ENCODE peak calls at places on chromosomes 1 and 21, in nine cellular contexts. C is right lobe of liver, F is PC-3, Z is transverse colon, S is left lung, I is heart left ventricle, U is pancreas, O is tibial nerve, P is psoas muscle. D is an unnamed sample. For H3K27me3 and H3K4me1, the result is how much of the 10 kb centered on the place peaks cover.

GRCh38 chr21:25420831-25421230 is 186.4 kb downstream of the MRPL39 start:
- DNase-seq in C (no peak), F (no peak), Z (no peak), S (no peak), I (no peak), U (no peak), O (no peak), P (no peak), D (no peak)

GRCh38 chr1:202235003-202235660 is 41.5 kb downstream of the LGR6 start:
- DNase-seq in C (no peak), F (no peak), Z (no peak), S (no peak), I (no peak), U (no peak), O (no peak), P (no peak), D (no peak)

GRCh38 chr1:150067184-150068182 is at the start of gene VPS45:
- DNase-seq in C (peak), F (peak), Z (peak), S (peak), I (peak), U (peak), O (peak), P (peak), D (peak)

GRCh38 chr1:9942399-9942938 is 722 bp downstream of the LZIC start:
- DNase-seq in C (no peak), F (peak), Z (no peak), S (no peak), I (no peak), U (no peak), O (no peak), P (no peak), D (peak)

GRCh38 chr1:54716299-54717047 is 812 bp downstream of the TTC4 start:
- DNase-seq in C (no peak), F (peak), Z (no peak), S (no peak), I (no peak), U (no peak), O (no peak), P (no peak), D (no peak)

GRCh38 chr1:233114159-233114558 is 163.7 kb downstream of the NTPCR start:
- DNase-seq in C (no peak), F (peak), Z (no peak), S (no peak), I (no peak), U (no peak), O (no peak), P (no peak), D (no peak)

GRCh38 chr1:47594627-47595026 is 156.8 kb downstream of the FOXD2 start:
- DNase-seq in C (peak), F (no peak), Z (no peak), S (no peak), I (no peak), U (no peak), O (no peak), P (no peak), D (no peak)

GRCh38 chr1:183956559-183957188 is 80.9 kb downstream of the COLGALT2 start:
- DNase-seq in C (no peak), F (peak), Z (peak), S (no peak), I (no peak), U (no peak), O (no peak), P (no peak), D (peak)

GRCh38 chr1:18094096-18094495 is 13.5 kb upstream of the IGSF21 start:
- DNase-seq in C (no peak), F (no peak), Z (no peak), S (no peak), I (no peak), U (no peak), O (no peak), P (no peak), D (no peak)
- H3K27me3 ChIP-seq in C (under half), F (under half), Z (under half), S (under half), I (half or more), U (under half), O (under half), P (under half), D (under half)

DNA sequence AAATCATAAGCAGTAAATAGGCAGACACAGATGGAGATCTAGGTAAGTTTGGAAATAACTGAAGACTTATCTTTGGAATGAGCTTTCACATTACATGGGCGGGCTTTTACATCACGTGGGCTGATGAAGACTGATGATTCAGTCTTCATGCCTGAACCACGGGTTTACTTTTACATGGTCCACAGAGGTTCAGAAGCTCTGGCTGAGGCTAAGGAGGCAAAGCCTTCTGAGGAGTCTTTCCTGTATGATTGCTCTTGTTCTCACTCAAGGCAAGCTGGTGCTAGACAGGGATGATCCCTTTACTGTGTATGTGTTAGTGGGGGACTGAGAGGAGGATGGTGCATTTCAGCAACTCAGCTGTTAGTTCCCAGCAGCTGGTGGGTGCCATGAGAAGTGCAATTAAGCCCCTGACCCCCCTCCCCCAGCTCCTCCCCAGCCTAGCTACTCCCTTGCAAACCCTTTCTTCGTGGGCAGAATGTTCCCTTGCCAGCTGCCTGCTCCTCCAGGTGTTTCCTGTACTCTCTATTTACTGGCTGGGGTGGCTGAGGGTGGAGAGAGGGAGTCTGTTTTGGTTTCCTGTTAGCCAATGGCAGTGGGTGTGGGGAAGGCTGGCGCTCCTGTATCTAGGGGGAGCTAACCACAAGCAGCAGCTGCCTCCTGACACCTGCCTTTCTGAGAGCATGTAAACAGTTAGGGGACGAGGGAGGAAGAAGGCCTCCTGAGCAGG is 15.4 kb downstream of the BTG2 start:
- DNase-seq in C (no peak), F (no peak), Z (peak), S (peak), I (peak), U (peak), O (no peak), P (peak), D (peak)
- H3K4me3 ChIP-seq in C (no peak), F (no peak), Z (no peak), S (no peak), I (no peak), U (no peak), O (no peak), P (no peak), D (no peak)

GRCh38 chr1:89669445-89669844 is 36.5 kb downstream of the LRRC8C start:
- DNase-seq in C (no peak), F (no peak), Z (no peak), S (no peak), I (no peak), U (no peak), O (no peak), P (no peak), D (no peak)
- H3K4me1 ChIP-seq in C (under half), F (under half), Z (under half), S (under half), I (half or more), U (under half), O (under half), P (under half), D (under half)

GRCh38 chr1:211126622-211127021 is 7.3 kb downstream of the KCNH1 start:
- DNase-seq in C (no peak), F (no peak), Z (no peak), S (no peak), I (no peak), U (no peak), O (no peak), P (no peak), D (no peak)
- H3K27me3 ChIP-seq in C (under half), F (half or more), Z (under half), S (under half), I (under half), U (under half), O (under half), P (under half), D (under half)

GRCh38 chr1:157047064-157047410 is 1.5 kb upstream of the ARHGEF11 start:
- DNase-seq in C (no peak), F (no peak), Z (no peak), S (no peak), I (no peak), U (no peak), O (no peak), P (no peak), D (peak)

GRCh38 chr1:157042852-157043251 is 2.7 kb downstream of the ARHGEF11 start:
- DNase-seq in C (no peak), F (no peak), Z (no peak), S (no peak), I (no peak), U (no peak), O (no peak), P (no peak), D (peak)

GRCh38 chr1:157043685-157044084 is 1.9 kb downstream of the ARHGEF11 start:
- DNase-seq in C (no peak), F (no peak), Z (no peak), S (no peak), I (no peak), U (no peak), O (no peak), P (no peak), D (no peak)

GRCh38 chr1:157044326-157044725 is 1.2 kb downstream of the ARHGEF11 start:
- DNase-seq in C (no peak), F (no peak), Z (no peak), S (no peak), I (no peak), U (no peak), O (no peak), P (no peak), D (no peak)

DNA sequence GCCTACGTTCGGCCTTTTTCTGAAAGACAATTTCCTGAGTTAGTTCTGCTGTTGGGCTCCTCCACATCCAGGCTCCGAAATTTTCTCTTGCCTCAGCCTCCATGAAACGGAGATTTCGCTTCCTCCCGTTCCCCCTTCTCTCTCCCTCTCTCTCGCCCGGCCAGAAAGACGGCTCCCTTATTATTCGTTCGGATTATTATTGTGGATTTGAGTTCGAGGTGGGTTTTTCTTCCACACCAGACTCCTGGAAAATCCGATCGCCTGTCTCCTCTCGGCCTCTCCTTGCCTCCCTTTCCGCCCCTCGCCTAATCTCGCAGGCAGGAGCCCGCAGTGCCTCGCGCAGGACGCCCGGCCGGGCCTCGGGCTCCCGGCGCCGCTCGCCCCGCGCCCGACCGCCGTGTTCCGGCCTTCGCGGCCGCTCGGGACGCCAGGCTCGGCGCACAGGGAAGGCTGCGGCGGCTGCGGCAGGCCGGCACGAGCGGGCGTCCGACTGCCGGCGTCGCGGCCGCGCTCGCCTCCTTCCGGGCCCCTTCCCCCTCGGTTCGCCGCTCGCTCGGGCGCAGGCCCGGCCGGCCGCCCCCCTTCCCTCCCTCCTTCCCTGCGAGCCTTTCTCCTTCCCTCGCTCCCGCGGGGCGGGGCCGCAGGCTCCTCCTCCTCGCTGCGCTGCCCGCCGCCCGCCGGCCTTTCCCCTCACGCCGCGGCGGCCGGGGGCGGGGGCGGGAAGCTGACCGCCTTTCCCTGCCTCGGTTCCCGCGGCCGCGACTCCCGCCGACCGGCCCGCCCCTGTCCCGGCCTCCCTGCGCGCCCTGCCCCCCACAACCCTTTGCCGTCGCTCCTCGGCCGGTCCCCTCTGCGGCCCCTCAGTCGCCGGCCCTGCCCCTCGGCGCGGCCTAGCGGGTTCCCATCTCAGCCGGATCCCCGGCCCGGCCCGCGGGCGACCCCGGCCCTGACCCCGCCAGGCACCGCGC is at the start of gene ARHGEF11:
- DNase-seq in C (peak), F (peak), Z (peak), S (peak), I (peak), U (peak), O (peak), P (peak), D (peak)
- H3K4me3 ChIP-seq in C (peak), F (peak), Z (peak), S (peak), I (peak), U (peak), O (peak), P (peak), D (peak)

D was measured in small intestine.